ENCODE peak calls at places on chromosomes 4 and X, in five cellular contexts. G, I, Q, S and H are unnamed samples. For H3K4me1, the result is how much of the 10 kb centered on the place peaks cover.

GRCh38 chr4:66554844-66555243 is 884.6 kb upstream of the EPHA5 start:
- DNase-seq in G (no peak), I (no peak), Q (no peak), S (no peak), H (no peak)

GRCh38 chrX:32987139-32987538 is 224.2 kb downstream of the DMD start:
- DNase-seq in G (no peak), I (no peak), Q (no peak), S (no peak), H (no peak)

GRCh38 chr4:181538435-181538834 is 704.8 kb upstream of the TENM3 start:
- DNase-seq in G (no peak), I (no peak), Q (no peak), S (no peak), H (no peak)

GRCh38 chr4:52199574-52200338 is 148.7 kb downstream of the SPATA18 start:
- DNase-seq in G (no peak), I (no peak), Q (no peak), S (no peak), H (no peak)

GRCh38 chr4:55865228-55865806 is 11.9 kb downstream of the EXOC1 start:
- DNase-seq in G (no peak), I (no peak), Q (no peak), S (no peak), H (no peak)

GRCh38 chrX:47723689-47724088 is 64.7 kb upstream of the UXT start:
- DNase-seq in G (peak), I (no peak), Q (no peak), S (no peak), H (no peak)

GRCh38 chr4:27009539-27009938 is 148.9 kb downstream of the STIM2 start:
- DNase-seq in G (no peak), I (no peak), Q (no peak), S (no peak), H (no peak)

GRCh38 chr4:2832981-2833670 is 10.5 kb upstream of the ADD1 start:
- DNase-seq in G (no peak), I (no peak), Q (no peak), S (peak), H (no peak)

GRCh38 chr4:70197842-70198241 is 2.3 kb downstream of the ODAM start:
- DNase-seq in G (peak), I (no peak), Q (no peak), S (no peak), H (no peak)

GRCh38 chr4:71607780-71608673 is 175.9 kb downstream of the GC start:
- DNase-seq in G (no peak), I (no peak), Q (no peak), S (no peak), H (no peak)

GRCh38 chrX:63458981-63459380 is 107.8 kb upstream of the SPIN4 start:
- DNase-seq in G (no peak), I (no peak), Q (no peak), S (no peak), H (no peak)

GRCh38 chrX:77415161-77415560 is 32.0 kb upstream of the FGF16 start:
- DNase-seq in G (no peak), I (no peak), Q (no peak), S (no peak), H (no peak)

GRCh38 chrX:140766024-140766611 is 56.6 kb downstream of the LINC00632 start:
- DNase-seq in G (peak), I (peak), Q (no peak), S (peak), H (no peak)

GRCh38 chrX:39017062-39017461 is 215.8 kb downstream of the MID1IP1 start:
- DNase-seq in G (peak), I (no peak), Q (no peak), S (no peak), H (no peak)

GRCh38 chrX:139194571-139195280 is 335.8 kb upstream of the F9 start:
- DNase-seq in G (peak), I (no peak), Q (no peak), S (peak), H (no peak)

GRCh38 chrX:105314468-105314867 is 94.0 kb upstream of the TEX13A start:
- DNase-seq in G (no peak), I (no peak), Q (no peak), S (no peak), H (no peak)

GRCh38 chr4:26015133-26015651 is 101.2 kb downstream of the SMIM20 start:
- DNase-seq in G (peak), I (no peak), Q (peak), S (peak), H (peak)

GRCh38 chrX:138858946-138859345 is 147.4 kb upstream of the FGF13 start:
- DNase-seq in G (no peak), I (no peak), Q (no peak), S (no peak), H (no peak)

GRCh38 chr4:133921280-133922195 is 280.1 kb downstream of the PABPC4L start:
- DNase-seq in G (no peak), I (no peak), Q (no peak), S (no peak), H (no peak)

GRCh38 chrX:19846995-19847790 is 40.2 kb downstream of the SH3KBP1 start:
- DNase-seq in G (peak), I (no peak), Q (no peak), S (no peak), H (no peak)

GRCh38 chr4:40289366-40290188 is 45.6 kb upstream of the CHRNA9 start:
- DNase-seq in G (no peak), I (no peak), Q (no peak), S (no peak), H (no peak)

GRCh38 chr4:16310606-16311005 is 84.3 kb upstream of the TAPT1 start:
- DNase-seq in G (no peak), I (no peak), Q (no peak), S (no peak), H (no peak)

GRCh38 chrX:4935846-4936245 is 1222.4 kb upstream of the PRKX start:
- DNase-seq in G (peak), I (no peak), Q (no peak), S (no peak), H (no peak)

GRCh38 chr4:105140684-105141490 is 5.8 kb upstream of the TET2 start:
- DNase-seq in G (no peak), I (peak), Q (no peak), S (no peak), H (no peak)

GRCh38 chrX:3820170-3820569 is 106.7 kb upstream of the PRKX start:
- DNase-seq in G (no peak), I (no peak), Q (no peak), S (no peak), H (no peak)

DNA sequence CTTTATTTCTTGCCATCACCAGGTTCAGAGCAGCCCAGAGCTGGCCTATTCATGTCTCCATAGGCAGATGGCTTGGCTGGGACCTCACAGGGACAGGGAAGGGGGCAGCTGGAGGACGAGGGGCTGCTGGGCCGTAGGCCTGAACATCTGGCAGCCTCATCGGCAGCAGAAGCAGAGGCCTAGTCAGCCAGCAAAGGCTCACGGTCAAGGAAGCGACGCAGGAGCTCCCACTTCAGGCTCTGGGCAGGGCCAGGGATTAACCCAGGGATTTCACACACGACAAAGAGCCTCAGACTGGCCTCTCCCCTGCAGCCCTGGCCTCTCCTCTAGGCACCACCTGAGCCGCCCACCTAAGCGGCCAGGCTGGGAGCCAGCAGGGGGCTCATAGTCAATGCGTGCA is 46.0 kb upstream of the MAN2B2 start:
- DNase-seq in G (no peak), I (no peak), Q (no peak), S (no peak), H (no peak)
- H3K4me1 ChIP-seq in G (under half), I (under half), Q (under half), S (under half), H (under half)

GRCh38 chr4:83110222-83110945 is 4.1 kb downstream of the PLAC8 start:
- DNase-seq in G (peak), I (peak), Q (peak), S (peak), H (peak)

GRCh38 chr4:83112239-83112638 is 2.3 kb downstream of the PLAC8 start:
- DNase-seq in G (no peak), I (no peak), Q (no peak), S (no peak), H (no peak)

GRCh38 chr4:83109480-83110221 is 4.9 kb downstream of the PLAC8 start:
- DNase-seq in G (peak), I (peak), Q (no peak), S (peak), H (no peak)

GRCh38 chr4:83112678-83113428 is 1.7 kb downstream of the PLAC8 start:
- DNase-seq in G (no peak), I (no peak), Q (no peak), S (no peak), H (no peak)

GRCh38 chr4:83110970-83111369 is 3.6 kb downstream of the PLAC8 start:
- DNase-seq in G (no peak), I (no peak), Q (no peak), S (no peak), H (no peak)
- H3K4me1 ChIP-seq in G (under half), I (under half), Q (under half), S (under half), H (under half)

GRCh38 chrX:123876177-123876576 is 16.3 kb downstream of the XIAP start:
- DNase-seq in G (no peak), I (no peak), Q (no peak), S (no peak), H (no peak)

GRCh38 chrX:123881330-123881729 is 21.5 kb downstream of the XIAP start:
- DNase-seq in G (no peak), I (no peak), Q (no peak), S (no peak), H (no peak)

GRCh38 chrX:123878177-123878576 is 18.3 kb downstream of the XIAP start:
- DNase-seq in G (no peak), I (no peak), Q (no peak), S (no peak), H (no peak)

GRCh38 chrX:123873956-123874355 is 14.1 kb downstream of the XIAP start:
- DNase-seq in G (no peak), I (no peak), Q (no peak), S (no peak), H (no peak)

DNA sequence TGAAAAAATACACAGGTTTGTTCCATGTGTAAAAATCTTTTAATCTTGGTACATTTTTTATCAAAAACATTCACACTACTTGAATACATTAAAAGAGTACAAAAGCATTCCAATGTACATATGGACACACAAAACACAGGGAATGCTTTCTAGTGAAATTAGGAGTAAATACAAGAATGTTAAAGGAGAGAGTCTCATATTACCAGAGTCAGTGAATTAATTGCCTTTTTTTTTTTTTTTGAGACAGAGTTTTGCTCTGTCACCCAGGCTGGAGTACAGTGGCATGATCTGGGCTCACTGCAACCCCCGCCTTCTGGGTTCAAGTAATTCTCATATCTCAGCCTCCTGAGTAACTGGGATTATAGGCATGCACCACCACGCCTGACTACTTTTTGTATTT is 17.0 kb downstream of the XIAP start:
- DNase-seq in G (no peak), I (no peak), Q (no peak), S (no peak), H (no peak)
- H3K4me1 ChIP-seq in G (under half), I (under half), Q (under half), S (under half), H (under half)

GRCh38 chr4:36269116-36269515 is 12.3 kb upstream of the DTHD1 start:
- DNase-seq in G (no peak), I (no peak), Q (no peak), S (no peak), H (no peak)
- H3K4me1 ChIP-seq in G (under half), I (under half), Q (under half), S (under half), H (under half)

DNA sequence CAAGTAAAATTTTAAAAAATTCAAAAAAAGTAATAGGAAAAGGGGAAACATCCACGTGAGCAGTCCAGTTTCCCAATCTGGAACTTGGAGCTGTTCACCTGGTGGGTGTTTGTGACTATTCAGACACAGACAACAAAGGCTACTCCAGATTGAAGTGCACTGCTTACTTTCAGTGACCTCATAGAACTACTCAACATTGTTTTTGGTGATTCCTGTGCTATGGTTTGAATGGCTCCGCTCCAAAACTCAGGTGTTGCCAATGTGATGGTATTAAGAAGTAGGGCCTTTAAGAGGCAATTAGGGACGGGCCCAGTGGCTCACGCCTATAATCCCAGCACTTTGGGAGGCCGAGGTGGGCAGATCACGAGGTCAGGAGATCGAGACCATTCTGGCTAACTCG is 22.1 kb downstream of the SH3RF1 start:
- DNase-seq in G (no peak), I (no peak), Q (no peak), S (no peak), H (no peak)
- H3K4me1 ChIP-seq in G (half or more), I (under half), Q (half or more), S (under half), H (under half)

DNA sequence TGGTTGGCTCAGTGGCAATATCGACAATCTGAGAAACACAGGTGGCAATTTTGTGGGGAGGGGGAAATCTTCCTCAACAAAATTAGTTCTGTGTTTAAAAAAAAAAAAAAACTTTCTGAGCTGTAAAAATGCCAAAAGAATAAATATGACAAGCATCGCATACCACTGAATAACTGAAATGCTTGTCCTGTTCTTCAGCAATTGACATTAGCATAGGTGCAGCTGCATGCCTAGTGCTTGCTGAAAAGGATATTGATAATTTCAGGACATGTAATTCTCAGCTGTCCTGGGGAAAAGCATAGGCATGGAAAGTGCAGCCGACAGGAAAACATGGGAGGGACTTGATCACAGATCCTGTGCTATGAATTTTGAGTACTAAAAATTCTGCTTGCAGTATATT is 147.2 kb downstream of the SOWAHB start:
- DNase-seq in G (no peak), I (no peak), Q (no peak), S (no peak), H (no peak)
- H3K4me1 ChIP-seq in G (under half), I (under half), Q (under half), S (under half), H (half or more)

DNA sequence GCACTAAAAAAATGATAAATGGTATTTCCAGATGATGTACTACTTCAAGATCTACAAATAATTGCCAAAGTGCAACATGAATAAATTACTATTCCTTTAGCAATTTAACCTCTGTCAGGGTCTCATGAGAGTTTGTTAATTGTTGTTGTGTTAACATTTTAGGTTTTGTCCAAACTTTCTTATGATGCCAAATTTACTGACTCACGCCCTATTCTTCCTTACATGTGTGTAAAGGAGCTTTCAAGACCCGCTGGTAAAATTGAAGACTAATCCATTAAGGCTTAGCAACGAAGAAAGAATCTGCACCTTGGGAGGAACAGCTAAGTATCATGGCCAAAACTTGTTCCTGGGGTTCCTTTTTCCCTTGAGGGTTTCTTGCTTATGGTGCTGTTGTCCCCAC is 252.7 kb upstream of the JADE1 start:
- DNase-seq in G (no peak), I (no peak), Q (no peak), S (no peak), H (no peak)
- H3K4me1 ChIP-seq in G (under half), I (under half), Q (half or more), S (under half), H (under half)